ENCODE peak calls at places on chromosomes 3 and 15, in eight cellular contexts. K is transverse colon, O is gastrocnemius medialis, H is GM12878, N is Panc1, G is GM23338, J is body of pancreas, M is esophagus muscularis mucosa. D is an unnamed sample. For H3K4me1, the result is how much of the 10 kb centered on the place peaks cover.

GRCh38 chr3:158103956-158104338 is 2.3 kb downstream of the SHOX2 start:
- DNase-seq in K (no peak), O (no peak), H (no peak), N (no peak), G (peak), J (no peak), M (no peak), D (no peak)

GRCh38 chr3:65883614-65884013 is 155.1 kb downstream of the MAGI1 start:
- DNase-seq in K (no peak), O (no peak), H (no peak), N (no peak), G (no peak), J (no peak), M (no peak), D (no peak)

GRCh38 chr15:52228928-52229327 is 37.7 kb upstream of the GNB5 start:
- DNase-seq in K (peak), O (no peak), H (no peak), N (no peak), G (peak), J (peak), M (no peak), D (no peak)

GRCh38 chr15:80480909-80481308 is 76.7 kb downstream of the ARNT2 start:
- DNase-seq in K (peak), O (peak), H (no peak), N (no peak), G (peak), J (peak), M (no peak), D (peak)

GRCh38 chr3:160472344-160472743 is 22.8 kb upstream of the TRIM59 start:
- DNase-seq in K (no peak), O (no peak), H (no peak), N (no peak), G (no peak), J (no peak), M (peak), D (no peak)

GRCh38 chr3:133404925-133405324 is 5.1 kb downstream of the BFSP2 start:
- DNase-seq in K (no peak), O (no peak), H (no peak), N (no peak), G (peak), J (no peak), M (no peak), D (no peak)

GRCh38 chr3:148211725-148212124 is 486.0 kb upstream of the AGTR1 start:
- DNase-seq in K (peak), O (no peak), H (no peak), N (no peak), G (no peak), J (no peak), M (no peak), D (no peak)

GRCh38 chr3:49602877-49603411 is 48.7 kb downstream of the BSN start:
- DNase-seq in K (no peak), O (no peak), H (no peak), N (no peak), G (no peak), J (no peak), M (no peak), D (peak)

GRCh38 chr3:159532577-159532976 is 456.1 kb upstream of the IL12A start:
- DNase-seq in K (no peak), O (no peak), H (no peak), N (no peak), G (no peak), J (no peak), M (no peak), D (no peak)

GRCh38 chr3:2204054-2204453 is 105.4 kb downstream of the CNTN4 start:
- DNase-seq in K (no peak), O (no peak), H (no peak), N (no peak), G (no peak), J (no peak), M (no peak), D (no peak)

GRCh38 chr3:49620728-49621127 is 53.4 kb upstream of the APEH start:
- DNase-seq in K (no peak), O (no peak), H (no peak), N (no peak), G (no peak), J (no peak), M (no peak), D (no peak)

GRCh38 chr3:57787867-57788623 is 31.9 kb downstream of the SLMAP start:
- DNase-seq in K (no peak), O (no peak), H (peak), N (no peak), G (no peak), J (no peak), M (no peak), D (no peak)

GRCh38 chr15:85937661-85938060 is 142.0 kb upstream of the AGBL1 start:
- DNase-seq in K (no peak), O (no peak), H (no peak), N (no peak), G (no peak), J (no peak), M (no peak), D (no peak)

GRCh38 chr3:169029674-169030285 is 633.7 kb downstream of the MECOM start:
- DNase-seq in K (no peak), O (no peak), H (no peak), N (no peak), G (no peak), J (no peak), M (no peak), D (no peak)

GRCh38 chr3:158140396-158140795 is 30.5 kb downstream of the RSRC1 start:
- DNase-seq in K (no peak), O (no peak), H (no peak), N (no peak), G (no peak), J (no peak), M (no peak), D (no peak)

GRCh38 chr15:66757521-66757920 is 55.5 kb downstream of the SMAD6 start:
- DNase-seq in K (no peak), O (no peak), H (no peak), N (no peak), G (no peak), J (peak), M (no peak), D (peak)

GRCh38 chr3:170848294-170848917 is 21.6 kb downstream of the RPL22L1 start:
- DNase-seq in K (no peak), O (no peak), H (no peak), N (no peak), G (no peak), J (no peak), M (no peak), D (no peak)

GRCh38 chr3:36244728-36245127 is 135.6 kb upstream of the STAC start:
- DNase-seq in K (no peak), O (no peak), H (no peak), N (no peak), G (no peak), J (no peak), M (no peak), D (no peak)

GRCh38 chr15:51706347-51706746 is 25.0 kb downstream of the SCG3 start:
- DNase-seq in K (no peak), O (no peak), H (no peak), N (no peak), G (no peak), J (no peak), M (no peak), D (no peak)

GRCh38 chr15:37135225-37135624 is 34.9 kb upstream of the MEIS2 start:
- DNase-seq in K (no peak), O (no peak), H (no peak), N (no peak), G (peak), J (no peak), M (no peak), D (no peak)

GRCh38 chr3:133038089-133038730 is at the start of gene TMEM108:
- DNase-seq in K (peak), O (peak), H (no peak), N (no peak), G (peak), J (peak), M (no peak), D (peak)

GRCh38 chr3:134145183-134145582 is 105.5 kb downstream of the RYK start:
- DNase-seq in K (no peak), O (no peak), H (no peak), N (no peak), G (peak), J (no peak), M (no peak), D (no peak)

GRCh38 chr3:52518723-52519444 is 14.8 kb downstream of the NT5DC2 start:
- DNase-seq in K (peak), O (peak), H (no peak), N (no peak), G (peak), J (no peak), M (no peak), D (no peak)

GRCh38 chr15:49225572-49226281 is 55.7 kb downstream of the GALK2 start:
- DNase-seq in K (no peak), O (no peak), H (no peak), N (no peak), G (peak), J (no peak), M (no peak), D (no peak)

GRCh38 chr3:51024121-51024520 is 349.4 kb downstream of the DOCK3 start:
- DNase-seq in K (no peak), O (no peak), H (no peak), N (no peak), G (no peak), J (no peak), M (no peak), D (no peak)

GRCh38 chr3:58025824-58026579 is 17.8 kb downstream of the FLNB start:
- DNase-seq in K (no peak), O (no peak), H (no peak), N (no peak), G (no peak), J (peak), M (no peak), D (peak)

GRCh38 chr15:38002883-38003477 is 68.5 kb downstream of the TMCO5A start:
- DNase-seq in K (peak), O (no peak), H (peak), N (no peak), G (peak), J (peak), M (no peak), D (no peak)

GRCh38 chr3:189260556-189261493 is 89.1 kb downstream of the TPRG1 start:
- DNase-seq in K (no peak), O (peak), H (no peak), N (no peak), G (no peak), J (no peak), M (no peak), D (no peak)

GRCh38 chr3:98984024-98984423 is 82.5 kb upstream of the DCBLD2 start:
- DNase-seq in K (no peak), O (no peak), H (no peak), N (no peak), G (no peak), J (no peak), M (no peak), D (no peak)

GRCh38 chr3:98980915-98981596 is 79.6 kb upstream of the DCBLD2 start:
- DNase-seq in K (no peak), O (no peak), H (peak), N (no peak), G (no peak), J (no peak), M (no peak), D (no peak)

GRCh38 chr3:98982336-98982735 is 80.8 kb upstream of the DCBLD2 start:
- DNase-seq in K (no peak), O (no peak), H (no peak), N (no peak), G (no peak), J (no peak), M (no peak), D (no peak)

GRCh38 chr3:98986073-98986472 is 84.6 kb upstream of the DCBLD2 start:
- DNase-seq in K (no peak), O (no peak), H (no peak), N (no peak), G (peak), J (no peak), M (no peak), D (no peak)

DNA sequence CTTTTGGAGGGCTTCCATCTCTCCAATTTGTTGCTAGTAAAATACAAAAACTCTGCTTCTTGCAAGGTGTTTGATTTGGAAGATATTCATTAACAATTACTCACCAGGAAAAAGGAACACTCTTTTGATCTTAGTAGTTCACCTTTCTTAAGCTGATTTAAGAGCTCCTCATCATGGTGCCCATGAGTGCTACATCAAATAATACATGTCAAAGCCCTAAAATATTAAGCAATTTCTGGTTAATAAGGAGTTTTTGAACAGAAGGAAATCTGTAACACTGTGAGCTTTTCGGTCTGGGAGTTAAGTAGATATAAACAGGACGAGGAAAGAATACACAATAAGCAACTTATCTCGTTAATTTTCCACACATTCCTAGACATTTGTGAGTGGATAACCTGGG is 83.9 kb upstream of the DCBLD2 start:
- DNase-seq in K (no peak), O (no peak), H (no peak), N (no peak), G (no peak), J (no peak), M (no peak), D (no peak)
- H3K4me1 ChIP-seq in K (under half), O (under half), H (under half), N (under half), G (under half), J (under half), M (under half), D (under half)

GRCh38 chr3:13047296-13048165 is 25.7 kb downstream of the IQSEC1 start:
- DNase-seq in K (no peak), O (no peak), H (no peak), N (no peak), G (no peak), J (no peak), M (no peak), D (no peak)
- TF ChIP-seq CTCF in K (no peak), O (no peak), H (peak), N (no peak), G (no peak), J (no peak), M (no peak), D (no peak)

DNA sequence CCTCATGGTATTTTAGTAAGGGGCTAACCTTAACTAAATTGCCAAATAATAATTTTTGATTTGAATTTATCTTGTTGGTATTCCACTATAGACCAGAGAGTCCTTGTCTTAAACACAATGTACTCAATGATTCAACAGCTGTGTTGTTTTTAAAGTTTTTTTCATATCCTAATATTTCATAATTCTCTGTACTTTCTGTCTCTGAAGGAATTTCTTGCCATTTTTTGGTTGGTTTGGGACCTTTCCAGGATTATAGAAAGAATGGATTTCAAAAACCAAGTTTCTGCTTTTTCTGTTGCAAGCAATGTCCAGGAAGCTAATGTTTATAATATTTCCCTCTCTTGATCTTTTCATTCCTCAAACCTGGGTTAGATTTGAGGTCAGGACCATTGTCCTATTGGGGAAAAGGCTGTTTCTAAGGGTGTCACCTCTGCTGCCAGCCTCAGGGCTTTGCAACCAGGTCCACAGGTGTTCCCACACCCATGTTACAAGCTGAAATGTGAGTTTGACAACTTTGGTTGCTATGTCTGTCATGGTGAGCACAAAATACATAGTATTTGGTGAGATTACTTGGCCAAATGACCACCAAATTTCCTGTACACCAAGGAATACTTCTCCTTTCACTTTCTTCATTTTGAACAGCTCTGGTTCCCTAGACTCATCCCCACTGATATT is 363.7 kb upstream of the RGMA start:
- DNase-seq in K (no peak), O (no peak), H (no peak), N (no peak), G (no peak), J (no peak), M (no peak), D (no peak)
- H3K4me1 ChIP-seq in K (under half), O (under half), H (under half), N (under half), G (under half), J (under half), M (under half), D (under half)

GRCh38 chr3:46866720-46867549 is 3.7 kb upstream of the MYL3 start:
- DNase-seq in K (peak), O (peak), H (no peak), N (peak), G (peak), J (peak), M (peak), D (peak)
- TF ChIP-seq CTCF in K (peak), O (peak), H (peak), N (peak), G (peak), J (peak), M (peak), D (peak)

DNA sequence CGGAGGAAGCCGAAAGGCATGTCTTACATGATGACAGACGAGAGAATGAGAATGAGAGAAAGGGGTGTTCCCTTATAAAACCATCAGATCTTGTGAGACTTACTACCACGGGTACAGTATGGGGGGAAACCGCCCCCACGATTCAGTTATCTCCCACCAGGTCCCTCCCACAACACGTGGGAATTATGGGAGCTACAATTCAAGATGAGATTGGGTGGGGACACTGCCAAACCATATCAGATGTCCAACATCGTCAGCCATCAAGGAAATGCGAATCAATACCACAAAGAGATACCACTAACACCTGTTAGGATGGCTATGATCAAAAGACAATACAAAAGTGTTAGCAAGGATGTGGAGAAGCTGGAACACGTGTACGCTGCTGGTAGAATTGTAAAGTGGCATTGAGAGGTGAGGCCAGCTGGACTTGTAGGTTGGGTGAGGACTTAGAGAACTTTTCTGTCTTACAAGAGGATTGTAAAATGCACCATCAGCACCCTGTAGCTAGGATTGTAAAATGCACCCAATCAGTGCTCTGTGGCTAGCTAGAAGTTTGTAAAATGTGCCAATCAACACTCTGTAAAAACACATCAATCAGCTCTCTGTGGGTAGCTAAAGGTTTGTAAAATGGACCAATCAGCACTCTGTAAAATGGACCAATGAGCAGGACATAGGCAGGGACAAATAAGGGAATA is 37.5 kb downstream of the VGLL4 start:
- DNase-seq in K (no peak), O (no peak), H (no peak), N (no peak), G (no peak), J (no peak), M (no peak), D (no peak)
- H3K4me1 ChIP-seq in K (half or more), O (half or more), H (under half), N (half or more), G (half or more), J (half or more), M (half or more), D (half or more)

DNA sequence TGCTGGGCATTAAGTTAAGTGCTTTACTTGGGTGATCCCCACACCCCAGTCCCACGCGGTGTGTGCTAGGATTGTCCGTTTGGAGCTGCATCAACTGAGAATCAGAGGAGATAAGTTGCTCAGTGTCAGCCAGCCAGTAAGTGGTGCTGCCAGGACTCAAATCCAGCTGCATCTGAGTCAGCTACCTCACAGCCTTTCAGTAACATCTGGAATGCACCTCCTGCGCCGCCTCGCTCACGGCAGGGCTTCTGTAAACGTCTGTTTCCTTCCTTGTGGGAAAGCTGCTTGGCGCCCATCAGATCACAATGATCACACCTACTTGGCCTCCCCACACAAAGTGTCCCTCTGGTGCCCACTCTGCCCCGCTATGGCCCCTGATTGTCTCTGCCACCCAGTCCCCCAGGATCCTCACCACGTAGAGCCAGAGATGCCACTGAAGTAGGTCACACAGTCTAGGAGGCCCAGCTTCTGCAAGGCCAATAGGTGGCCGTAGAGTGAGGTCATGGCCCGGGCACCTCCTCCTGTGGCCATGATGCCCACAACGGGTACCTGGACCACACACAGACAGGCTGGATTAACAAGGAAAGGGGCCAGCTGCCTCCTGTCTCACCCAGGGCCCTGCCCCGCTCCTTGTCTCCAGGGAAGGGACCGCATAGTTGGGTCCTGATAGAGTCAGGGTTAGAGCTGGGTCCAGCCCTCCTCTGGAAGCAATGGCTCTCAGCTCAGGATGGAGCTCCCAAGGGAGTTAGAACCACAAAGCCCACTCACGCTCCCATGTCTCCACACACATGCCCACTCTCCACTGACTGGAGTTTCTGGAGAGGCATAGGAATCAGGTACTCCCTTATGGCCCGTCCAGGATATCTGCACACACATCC is 13.5 kb downstream of the PLA2G4D start:
- DNase-seq in K (no peak), O (no peak), H (no peak), N (no peak), G (peak), J (no peak), M (no peak), D (peak)
- TF ChIP-seq CTCF in K (no peak), O (no peak), H (no peak), N (no peak), G (no peak), J (no peak), M (no peak), D (no peak)